ENCODE peak calls at places on chromosomes 7 and 10, in six cellular contexts. H, M, V, S, O and X are unnamed samples.

GRCh38 chr10:59289809-59290208 is 72.5 kb downstream of the FAM13C start:
- DNase-seq in H (no peak), M (no peak), S (no peak), O (no peak), V (no peak), X (no peak)

GRCh38 chr7:98214811-98215321 is 3.6 kb downstream of the BHLHA15 start:
- DNase-seq in O (no peak), M (no peak), S (no peak), V (peak), H (peak), X (peak)

GRCh38 chr7:30791126-30791525 is 19.9 kb downstream of the MINDY4 start:
- DNase-seq in S (no peak), O (no peak), M (peak), H (no peak), V (peak), X (no peak)

GRCh38 chr7:119090851-119091250 is 866.3 kb downstream of the ANKRD7 start:
- DNase-seq in V (no peak), H (no peak), O (no peak), M (no peak), S (no peak), X (no peak)

GRCh38 chr7:139797607-139798006 is 19.8 kb upstream of the HIPK2 start:
- DNase-seq in O (no peak), M (no peak), V (no peak), S (no peak), H (no peak), X (no peak)

GRCh38 chr10:24871006-24871405 is 81.4 kb downstream of the PRTFDC1 start:
- DNase-seq in O (no peak), V (no peak), H (no peak), M (no peak), S (no peak), X (no peak)

GRCh38 chr7:27046854-27047549 is 48.8 kb downstream of the HOXA1 start:
- DNase-seq in V (no peak), H (no peak), O (peak), M (no peak), S (no peak), X (no peak)

GRCh38 chr7:100503350-100503735 is 19.6 kb downstream of the NYAP1 start:
- DNase-seq in S (no peak), M (no peak), O (no peak), V (no peak), H (no peak), X (no peak)

GRCh38 chr7:131689662-131690234 is 133.3 kb upstream of the PODXL start:
- DNase-seq in V (no peak), M (peak), O (no peak), S (no peak), H (no peak), X (no peak)

GRCh38 chr10:129673292-129673691 is 206.3 kb downstream of the MGMT start:
- DNase-seq in V (no peak), H (no peak), O (no peak), M (no peak), S (no peak), X (no peak)

GRCh38 chr7:44587843-44588711 is 6.0 kb upstream of the TMED4 start:
- DNase-seq in H (no peak), M (no peak), O (no peak), S (no peak), V (no peak), X (no peak)

GRCh38 chr7:16921644-16922257 is 40.0 kb upstream of the AGR3 start:
- DNase-seq in O (no peak), M (no peak), S (no peak), H (no peak), V (no peak), X (no peak)

GRCh38 chr7:98238976-98239375 is 13.1 kb downstream of the TECPR1 start:
- DNase-seq in H (no peak), O (no peak), S (no peak), M (no peak), V (no peak), X (no peak)

GRCh38 chr7:153452661-153453060 is 599.5 kb upstream of the DPP6 start:
- DNase-seq in O (no peak), H (no peak), S (no peak), V (no peak), M (no peak), X (no peak)

GRCh38 chr10:125217986-125218675 is 57.8 kb upstream of the CTBP2 start:
- DNase-seq in V (peak), M (no peak), S (no peak), H (no peak), O (no peak), X (no peak)

GRCh38 chr7:66281678-66282593 is 76.8 kb downstream of the TPST1 start:
- DNase-seq in V (peak), H (peak), S (peak), M (no peak), O (no peak), X (peak)

GRCh38 chr7:129729511-129729910 is 118.0 kb downstream of the NRF1 start:
- DNase-seq in V (no peak), M (no peak), S (no peak), H (no peak), O (no peak), X (no peak)

GRCh38 chr7:141550694-141551079 is 523 bp upstream of the AGK start:
- DNase-seq in M (peak), V (peak), H (no peak), O (peak), S (no peak), X (no peak)

GRCh38 chr7:14125998-14126397 is 136.5 kb upstream of the ETV1 start:
- DNase-seq in O (no peak), H (no peak), S (no peak), V (no peak), M (no peak), X (no peak)

GRCh38 chr7:31462636-31463035 is 51.3 kb upstream of the ITPRID1 start:
- DNase-seq in S (no peak), V (no peak), H (no peak), M (no peak), O (no peak), X (no peak)

GRCh38 chr10:80709879-80710278 is 172.2 kb downstream of the SH2D4B start:
- DNase-seq in H (no peak), V (no peak), S (no peak), M (peak), O (no peak), X (no peak)

GRCh38 chr10:20100157-20100556 is 283.9 kb downstream of the PLXDC2 start:
- DNase-seq in S (no peak), H (no peak), V (no peak), O (no peak), M (no peak), X (no peak)

GRCh38 chr10:43681721-43682120 is 33.0 kb upstream of the ZNF32 start:
- DNase-seq in O (no peak), H (no peak), V (no peak), M (no peak), S (no peak), X (no peak)

GRCh38 chr10:29807407-29807806 is 172.6 kb upstream of the SVIL start:
- DNase-seq in M (no peak), V (no peak), O (peak), S (no peak), H (no peak), X (no peak)

GRCh38 chr10:77501846-77502251 is 135.8 kb downstream of the KCNMA1 start:
- DNase-seq in H (no peak), S (no peak), O (no peak), M (no peak), V (no peak), X (no peak)

GRCh38 chr10:102612964-102613275 is 31.4 kb upstream of the TRIM8 start:
- DNase-seq in M (no peak), S (no peak), V (no peak), O (no peak), H (peak), X (peak)

GRCh38 chr10:131641231-131641630 is 259.6 kb upstream of the PPP2R2D start:
- DNase-seq in M (peak), H (no peak), V (no peak), S (no peak), O (no peak), X (peak)

GRCh38 chr7:151126500-151127137 is 40.3 kb downstream of the AGAP3 start:
- DNase-seq in M (no peak), O (no peak), S (no peak), V (no peak), H (no peak), X (no peak)

GRCh38 chr7:78852951-78853350 is 600.5 kb downstream of the MAGI2 start:
- DNase-seq in S (no peak), O (no peak), M (no peak), V (no peak), H (no peak), X (no peak)

GRCh38 chr7:39238209-39238869 is 260.6 kb downstream of the POU6F2 start:
- DNase-seq in S (no peak), V (no peak), O (no peak), H (no peak), M (no peak), X (no peak)

DNA sequence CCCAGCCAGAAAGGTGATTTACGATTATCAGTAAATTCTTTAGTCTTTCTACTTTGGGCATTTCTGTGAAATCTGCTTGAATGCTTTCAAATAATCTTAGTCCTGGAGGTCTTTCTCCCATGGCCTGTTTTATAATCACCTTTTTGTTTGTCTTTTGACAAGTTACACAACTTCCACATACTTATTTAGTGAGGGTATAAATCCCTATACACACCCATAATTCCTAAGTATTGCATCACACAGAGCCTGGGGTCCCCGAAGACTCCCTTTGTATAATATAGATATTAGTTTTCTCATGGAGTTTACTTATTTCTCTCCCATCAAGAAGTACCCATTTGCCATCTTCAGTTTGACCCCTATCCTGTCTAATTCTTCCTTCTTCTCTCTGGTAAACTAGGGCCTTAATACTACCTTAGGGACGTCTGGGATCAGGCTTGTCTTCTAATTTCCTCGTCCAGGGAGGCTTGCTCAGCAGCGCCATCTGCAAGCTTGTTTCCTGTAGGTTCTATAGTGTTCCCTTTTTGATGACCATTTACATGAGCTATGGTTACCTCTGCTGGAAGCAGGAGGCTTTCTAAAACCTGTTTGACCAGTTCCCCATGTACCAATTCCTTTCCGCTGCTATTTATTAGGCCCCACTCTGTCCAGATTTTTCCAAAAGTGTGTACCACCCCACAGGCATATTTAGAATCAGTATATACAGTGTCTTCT is 8.1 kb downstream of the DNAH11 start:
- DNase-seq in S (no peak), M (peak), V (no peak), O (no peak), H (no peak), X (no peak)
- TF ChIP-seq CTCF in S (no peak), M (peak), V (peak), O (no peak), H (no peak), X (no peak)

DNA sequence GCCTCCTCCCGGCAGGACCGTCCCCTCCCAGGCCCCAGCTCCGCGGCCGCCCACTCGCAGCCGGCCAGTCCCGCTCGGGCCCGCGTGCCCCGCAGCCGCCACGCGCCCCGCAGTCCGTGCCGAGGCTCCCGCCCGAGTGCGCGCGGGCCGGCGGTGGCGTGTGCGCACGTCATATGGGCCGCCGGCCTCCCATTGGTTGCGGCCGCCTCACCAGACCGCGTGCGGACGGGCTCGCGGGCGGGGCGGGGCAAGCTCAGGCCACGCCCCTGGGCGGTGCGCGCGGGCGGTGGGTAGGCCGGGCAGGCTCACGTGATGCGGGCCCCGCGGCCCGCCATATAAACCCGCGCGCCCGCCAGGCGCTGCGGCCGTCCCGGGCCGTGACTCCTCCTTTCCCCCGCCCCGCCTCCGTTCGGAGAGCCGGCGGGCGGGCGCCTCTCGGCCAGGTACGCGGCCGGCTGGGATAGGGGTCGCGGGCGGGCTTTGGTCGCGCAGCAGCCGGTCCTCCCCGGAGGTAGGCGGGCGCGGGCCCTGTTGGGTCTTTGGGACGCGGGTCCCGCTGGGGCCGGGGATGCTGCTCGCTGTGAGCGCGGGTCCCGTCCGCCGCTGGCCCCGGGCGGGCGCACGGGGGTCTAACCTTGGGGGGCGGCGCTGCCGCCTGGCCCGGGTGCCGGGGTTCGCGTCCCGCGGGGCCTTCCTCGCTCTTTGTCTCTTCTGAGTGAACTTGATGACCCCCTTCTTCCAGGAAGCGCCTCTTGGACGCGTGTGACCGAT is at the start of gene INSIG1:
- DNase-seq in O (peak), V (peak), S (peak), H (peak), M (peak), X (peak)
- TF ChIP-seq POLR2A in O (peak), V (peak), S (peak), H (peak), M (peak), X (peak)

GRCh38 chr10:71391701-71392100 is 5.0 kb upstream of the CDH23 start:
- DNase-seq in H (no peak), S (no peak), V (no peak), O (no peak), M (no peak), X (no peak)
- H3K27ac ChIP-seq in H (no peak), S (no peak), V (no peak), O (no peak), M (no peak), X (no peak)

GRCh38 chr10:27355918-27356573 is 115.4 kb upstream of the ACBD5 start:
- DNase-seq in S (no peak), M (no peak), H (no peak), O (no peak), V (no peak), X (no peak)
- TF ChIP-seq CTCF in S (no peak), M (peak), H (no peak), O (no peak), V (no peak), X (no peak)

GRCh38 chr10:33005322-33006282 is 47.6 kb upstream of the ITGB1 start:
- DNase-seq in S (peak), M (peak), V (peak), H (peak), O (peak), X (peak)
- TF ChIP-seq POLR2A in S (no peak), M (peak), V (no peak), H (peak), O (no peak), X (no peak)

GRCh38 chr7:128082431-128082830 is 51.2 kb upstream of the LRRC4 start:
- DNase-seq in S (no peak), O (no peak), V (no peak), M (no peak), H (no peak), X (no peak)

GRCh38 chr7:128090492-128090891 is 59.3 kb upstream of the LRRC4 start:
- DNase-seq in O (no peak), M (no peak), V (no peak), S (no peak), H (no peak), X (no peak)

GRCh38 chr7:128080169-128080568 is 48.9 kb upstream of the LRRC4 start:
- DNase-seq in V (no peak), M (no peak), H (no peak), O (no peak), S (no peak), X (no peak)

GRCh38 chr7:128081351-128081750 is 50.1 kb upstream of the LRRC4 start:
- DNase-seq in O (no peak), M (no peak), S (no peak), H (no peak), V (no peak), X (no peak)

GRCh38 chr7:128084896-128085608 is 53.8 kb upstream of the LRRC4 start:
- DNase-seq in H (no peak), V (no peak), S (no peak), M (no peak), O (no peak), X (no peak)
- H3K27ac ChIP-seq in H (no peak), V (no peak), S (no peak), M (no peak), O (no peak), X (peak)

GRCh38 chr10:5507649-5508131 is 8.3 kb upstream of the CALML5 start:
- DNase-seq in S (no peak), M (no peak), O (no peak), V (no peak), H (peak), X (no peak)
- TF ChIP-seq CTCF in S (no peak), M (no peak), O (no peak), V (no peak), H (no peak), X (no peak)

DNA sequence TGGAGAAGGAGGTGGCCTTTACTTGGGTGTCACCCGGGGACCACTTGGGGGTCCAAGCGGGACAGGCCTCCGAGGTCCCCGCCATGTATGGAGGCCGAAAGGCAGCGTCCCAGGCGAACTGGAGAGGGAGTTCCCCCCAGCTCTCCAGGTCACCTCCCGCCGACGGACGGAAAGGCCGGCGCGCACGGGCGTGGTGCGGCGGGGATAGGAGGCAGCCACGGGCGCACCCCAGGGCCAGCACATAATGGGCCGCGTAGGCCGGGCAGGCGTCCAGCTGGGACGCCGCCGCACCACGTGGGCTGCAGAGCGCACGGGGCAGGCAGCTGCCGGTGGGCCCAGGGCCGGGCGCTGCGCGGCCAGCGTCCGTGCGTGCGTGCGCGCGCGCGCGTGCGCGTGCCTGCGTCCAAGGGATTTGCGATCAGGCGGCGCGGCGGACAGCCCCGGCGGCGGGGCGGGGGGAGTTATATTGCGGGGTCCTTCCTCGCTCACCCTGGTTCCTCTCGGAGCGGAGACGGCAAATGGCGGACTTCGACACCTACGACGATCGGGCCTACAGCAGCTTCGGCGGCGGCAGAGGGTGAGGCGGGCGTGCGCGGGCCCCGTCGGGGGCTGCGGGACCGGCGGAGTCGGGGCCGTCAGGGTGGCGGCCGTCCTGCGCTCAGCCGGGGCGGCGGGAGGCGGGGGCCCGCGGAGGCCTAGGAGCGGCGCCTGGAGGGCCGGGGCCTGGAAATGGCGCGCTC is at the start of gene EIF4H:
- DNase-seq in O (peak), H (peak), M (peak), V (peak), S (peak), X (peak)
- TF ChIP-seq POLR2A in O (peak), H (peak), M (peak), V (peak), S (peak), X (no peak)

GRCh38 chr7:157989611-157990010 is 598.0 kb downstream of the PTPRN2 start:
- DNase-seq in O (no peak), H (no peak), S (no peak), M (no peak), V (no peak), X (no peak)

GRCh38 chr7:157985636-157986035 is 602.0 kb downstream of the PTPRN2 start:
- DNase-seq in M (no peak), V (no peak), S (no peak), H (no peak), O (no peak), X (peak)

GRCh38 chr7:157986051-157986450 is 601.6 kb downstream of the PTPRN2 start:
- DNase-seq in H (no peak), S (no peak), O (no peak), M (no peak), V (no peak), X (peak)

GRCh38 chr7:157990226-157990877 is 597.3 kb downstream of the PTPRN2 start:
- DNase-seq in V (no peak), M (no peak), S (no peak), H (no peak), O (no peak), X (peak)

GRCh38 chr7:157987906-157988305 is 599.7 kb downstream of the PTPRN2 start:
- DNase-seq in V (no peak), M (no peak), H (no peak), O (no peak), S (no peak), X (peak)
- H3K27ac ChIP-seq in V (no peak), M (no peak), H (no peak), O (no peak), S (no peak), X (no peak)

GRCh38 chr7:105487559-105488218 is 34.4 kb downstream of the PUS7 start:
- DNase-seq in M (peak), V (peak), O (peak), H (no peak), S (no peak), X (no peak)
- TF ChIP-seq CTCF in M (no peak), V (peak), O (peak), H (no peak), S (no peak), X (peak)